ENCODE peak calls at places on chromosomes 12 and 14, in six cellular contexts. One of them, this sample, is unnamed.
A peak's percentile ranks its signal among the peaks of the same experiment; 100 is the strongest.

GRCh38 chr12:97642906-97643305 is 180.3 kb downstream of the RMST start:
- DNase-seq in endothelial cell of umbilical vein: no peak
- DNase-seq in K562: no peak
- DNase-seq in HepG2: no peak
- DNase-seq in GM12878: no peak
- DNase-seq in A549: no peak
- DNase-seq in this sample: no peak

GRCh38 chr12:127881371-127882140 is 385.4 kb upstream of the TMEM132C start:
- DNase-seq in endothelial cell of umbilical vein: no peak
- DNase-seq in HepG2: no peak
- DNase-seq in GM12878: no peak
- DNase-seq in K562: no peak
- DNase-seq in A549: no peak
- DNase-seq in this sample: no peak

GRCh38 chr12:18982226-18982949 is 147.1 kb upstream of the PLEKHA5 start:
- DNase-seq in K562: no peak
- DNase-seq in HepG2: no peak
- DNase-seq in GM12878: no peak
- DNase-seq in A549: no peak
- DNase-seq in endothelial cell of umbilical vein: no peak
- DNase-seq in this sample: no peak

GRCh38 chr12:49873361-49873934 is 30.3 kb downstream of the FAIM2 start:
- DNase-seq in endothelial cell of umbilical vein: no peak
- DNase-seq in HepG2: no peak
- DNase-seq in GM12878: no peak
- DNase-seq in A549: no peak
- DNase-seq in K562: no peak
- DNase-seq in this sample: no peak

GRCh38 chr12:2775431-2775830 is 19.3 kb upstream of the FKBP4 start:
- DNase-seq in A549: no peak
- DNase-seq in K562: no peak
- DNase-seq in GM12878: no peak
- DNase-seq in HepG2: no peak
- DNase-seq in endothelial cell of umbilical vein: no peak
- DNase-seq in this sample: no peak

GRCh38 chr12:89574736-89575208 is 48.9 kb upstream of the POC1B start:
- DNase-seq in GM12878: no peak
- DNase-seq in K562: peak; percentile 31
- DNase-seq in endothelial cell of umbilical vein: peak; percentile 72
- DNase-seq in HepG2: peak; percentile 2
- DNase-seq in A549: no peak
- DNase-seq in this sample: peak; percentile 88

GRCh38 chr12:65756956-65757511 is 67.2 kb upstream of the HMGA2 start:
- DNase-seq in endothelial cell of umbilical vein: no peak
- DNase-seq in HepG2: no peak
- DNase-seq in GM12878: peak; percentile 87
- DNase-seq in A549: no peak
- DNase-seq in K562: no peak
- DNase-seq in this sample: no peak

GRCh38 chr14:49946320-49947141 is 53.6 kb downstream of the ARF6 start:
- DNase-seq in HepG2: peak; percentile 32
- DNase-seq in endothelial cell of umbilical vein: peak; percentile 86
- DNase-seq in K562: peak; percentile 17
- DNase-seq in A549: peak; percentile 76
- DNase-seq in GM12878: no peak
- DNase-seq in this sample: no peak

GRCh38 chr12:58502236-58502635 is 418.1 kb downstream of the LRIG3 start:
- DNase-seq in A549: no peak
- DNase-seq in HepG2: no peak
- DNase-seq in endothelial cell of umbilical vein: peak; percentile 38
- DNase-seq in GM12878: no peak
- DNase-seq in K562: no peak
- DNase-seq in this sample: no peak

GRCh38 chr12:84348582-84348981 is 564.0 kb downstream of the SLC6A15 start:
- DNase-seq in endothelial cell of umbilical vein: no peak
- DNase-seq in GM12878: no peak
- DNase-seq in HepG2: no peak
- DNase-seq in K562: no peak
- DNase-seq in A549: no peak
- DNase-seq in this sample: no peak

GRCh38 chr12:88996389-88996788 is 355.9 kb downstream of the DUSP6 start:
- DNase-seq in HepG2: no peak
- DNase-seq in GM12878: no peak
- DNase-seq in endothelial cell of umbilical vein: peak; percentile 58
- DNase-seq in A549: no peak
- DNase-seq in K562: no peak
- DNase-seq in this sample: no peak

GRCh38 chr12:122021822-122022392 is at the start of gene BCL7A:
- DNase-seq in HepG2: peak; percentile 15
- DNase-seq in GM12878: no peak
- DNase-seq in K562: peak; percentile 87
- DNase-seq in A549: peak; percentile 47
- DNase-seq in endothelial cell of umbilical vein: peak; percentile 72
- DNase-seq in this sample: peak; percentile 63

GRCh38 chr12:121060149-121061001 is 21.3 kb upstream of the OASL start:
- DNase-seq in A549: peak; percentile 38
- DNase-seq in GM12878: peak; percentile 56
- DNase-seq in endothelial cell of umbilical vein: peak; percentile 78
- DNase-seq in HepG2: peak; percentile 63
- DNase-seq in K562: peak; percentile 42
- DNase-seq in this sample: peak; percentile 83

GRCh38 chr14:56579345-56580316 is at the start of gene TMEM260:
- DNase-seq in endothelial cell of umbilical vein: peak; percentile 91
- DNase-seq in GM12878: peak; percentile 73
- DNase-seq in HepG2: peak; percentile 81
- DNase-seq in A549: peak; percentile 84
- DNase-seq in K562: peak; percentile 81
- DNase-seq in this sample: peak; percentile 85

GRCh38 chr12:76085159-76085868 is 829 bp upstream of the NAP1L1 start:
- DNase-seq in HepG2: no peak
- DNase-seq in endothelial cell of umbilical vein: peak; percentile 67
- DNase-seq in A549: no peak
- DNase-seq in GM12878: no peak
- DNase-seq in K562: no peak
- DNase-seq in this sample: peak; percentile 26

GRCh38 chr14:101780390-101780789 is 18.9 kb downstream of the PPP2R5C start:
- DNase-seq in A549: no peak
- DNase-seq in endothelial cell of umbilical vein: no peak
- DNase-seq in HepG2: no peak
- DNase-seq in K562: no peak
- DNase-seq in GM12878: no peak
- DNase-seq in this sample: no peak

GRCh38 chr14:79639638-79640037 is 571.7 kb downstream of the DIO2 start:
- DNase-seq in endothelial cell of umbilical vein: no peak
- DNase-seq in HepG2: no peak
- DNase-seq in A549: no peak
- DNase-seq in GM12878: no peak
- DNase-seq in K562: no peak
- DNase-seq in this sample: no peak

GRCh38 chr14:58919262-58919661 is 269.2 kb upstream of the DAAM1 start:
- DNase-seq in K562: no peak
- DNase-seq in GM12878: peak; percentile 26
- DNase-seq in HepG2: no peak
- DNase-seq in A549: no peak
- DNase-seq in endothelial cell of umbilical vein: no peak
- DNase-seq in this sample: no peak

GRCh38 chr12:98701166-98701565 is 56.1 kb downstream of the APAF1 start:
- DNase-seq in HepG2: no peak
- DNase-seq in GM12878: no peak
- DNase-seq in A549: no peak
- DNase-seq in endothelial cell of umbilical vein: no peak
- DNase-seq in K562: no peak
- DNase-seq in this sample: no peak

GRCh38 chr12:46661161-46661845 is 164.5 kb downstream of the SLC38A4 start:
- DNase-seq in GM12878: peak; percentile 48
- DNase-seq in K562: no peak
- DNase-seq in A549: peak; percentile 47
- DNase-seq in endothelial cell of umbilical vein: peak; percentile 94
- DNase-seq in HepG2: peak; percentile 77
- DNase-seq in this sample: peak; percentile 89

GRCh38 chr12:67420506-67420905 is 151.3 kb downstream of the CAND1 start:
- DNase-seq in K562: no peak
- DNase-seq in HepG2: no peak
- DNase-seq in A549: no peak
- DNase-seq in GM12878: no peak
- DNase-seq in endothelial cell of umbilical vein: no peak
- DNase-seq in this sample: no peak

GRCh38 chr14:89625208-89625987 is 208.4 kb upstream of the FOXN3 start:
- DNase-seq in K562: no peak
- DNase-seq in endothelial cell of umbilical vein: no peak
- DNase-seq in GM12878: no peak
- DNase-seq in A549: no peak
- DNase-seq in HepG2: no peak
- DNase-seq in this sample: no peak

GRCh38 chr12:53213348-53213747 is 6.3 kb upstream of the ITGB7 start:
- DNase-seq in GM12878: no peak
- DNase-seq in K562: peak; percentile 81
- DNase-seq in A549: peak; percentile 91
- DNase-seq in endothelial cell of umbilical vein: peak; percentile 69
- DNase-seq in HepG2: peak; percentile 59
- DNase-seq in this sample: peak; percentile 89

GRCh38 chr14:98234208-98234607 is 1037.8 kb downstream of the BCL11B start:
- DNase-seq in endothelial cell of umbilical vein: no peak
- DNase-seq in HepG2: no peak
- DNase-seq in GM12878: no peak
- DNase-seq in K562: no peak
- DNase-seq in A549: no peak
- DNase-seq in this sample: no peak

GRCh38 chr14:64772394-64772950 is 68.2 kb downstream of the PLEKHG3 start:
- DNase-seq in GM12878: no peak
- DNase-seq in HepG2: peak; percentile 19
- DNase-seq in endothelial cell of umbilical vein: no peak
- DNase-seq in K562: no peak
- DNase-seq in A549: no peak
- DNase-seq in this sample: no peak

DNA sequence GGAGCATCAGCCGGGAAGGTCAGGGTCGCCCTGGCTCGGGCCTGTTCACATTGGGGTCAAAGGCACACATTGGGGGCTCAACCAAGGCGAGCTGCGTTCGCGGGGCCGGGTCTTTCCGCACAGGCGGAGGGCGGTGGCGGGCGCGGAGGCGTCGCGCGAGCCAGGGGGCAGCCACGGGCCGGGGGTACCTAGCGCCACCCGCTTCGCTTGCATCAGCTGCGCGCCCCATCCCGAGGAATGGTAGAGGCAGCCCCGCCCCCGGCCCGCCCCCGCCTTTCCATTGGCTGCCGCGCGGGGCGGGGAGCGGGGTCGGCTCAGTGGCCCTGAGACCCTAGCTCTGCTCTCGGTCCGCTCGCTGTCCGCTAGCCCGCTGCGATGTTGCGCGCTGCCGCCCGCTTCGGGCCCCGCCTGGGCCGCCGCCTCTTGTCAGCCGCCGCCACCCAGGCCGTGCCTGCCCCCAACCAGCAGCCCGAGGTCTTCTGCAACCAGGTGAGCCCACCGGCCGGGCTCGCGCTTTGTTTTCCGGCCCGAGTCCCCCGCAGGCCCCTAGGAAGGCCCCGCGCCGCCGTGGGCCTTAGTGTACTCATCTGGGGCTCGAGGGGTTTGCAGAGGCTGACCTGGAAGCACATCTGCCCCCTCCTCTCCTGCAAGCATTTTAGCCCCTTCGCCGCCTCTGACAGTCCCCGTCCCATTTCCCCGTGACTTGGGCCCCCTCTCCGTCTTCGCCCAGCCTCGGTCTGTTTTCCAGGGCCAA is at the start of gene ALDH2:
- DNase-seq in GM12878: no peak
- DNase-seq in K562: peak; percentile 99
- DNase-seq in endothelial cell of umbilical vein: peak; percentile 77
- DNase-seq in A549: peak; percentile 85
- DNase-seq in HepG2: peak; percentile 72
- DNase-seq in this sample: peak; percentile 89
- TF ChIP-seq MYC in GM12878: no peak
- TF ChIP-seq MYC in K562: peak; percentile 79
- TF ChIP-seq MYC in endothelial cell of umbilical vein: no peak
- TF ChIP-seq MYC in A549: peak; percentile 32
- TF ChIP-seq MYC in HepG2: peak; percentile 55
- TF ChIP-seq MYC in this sample: no peak

DNA sequence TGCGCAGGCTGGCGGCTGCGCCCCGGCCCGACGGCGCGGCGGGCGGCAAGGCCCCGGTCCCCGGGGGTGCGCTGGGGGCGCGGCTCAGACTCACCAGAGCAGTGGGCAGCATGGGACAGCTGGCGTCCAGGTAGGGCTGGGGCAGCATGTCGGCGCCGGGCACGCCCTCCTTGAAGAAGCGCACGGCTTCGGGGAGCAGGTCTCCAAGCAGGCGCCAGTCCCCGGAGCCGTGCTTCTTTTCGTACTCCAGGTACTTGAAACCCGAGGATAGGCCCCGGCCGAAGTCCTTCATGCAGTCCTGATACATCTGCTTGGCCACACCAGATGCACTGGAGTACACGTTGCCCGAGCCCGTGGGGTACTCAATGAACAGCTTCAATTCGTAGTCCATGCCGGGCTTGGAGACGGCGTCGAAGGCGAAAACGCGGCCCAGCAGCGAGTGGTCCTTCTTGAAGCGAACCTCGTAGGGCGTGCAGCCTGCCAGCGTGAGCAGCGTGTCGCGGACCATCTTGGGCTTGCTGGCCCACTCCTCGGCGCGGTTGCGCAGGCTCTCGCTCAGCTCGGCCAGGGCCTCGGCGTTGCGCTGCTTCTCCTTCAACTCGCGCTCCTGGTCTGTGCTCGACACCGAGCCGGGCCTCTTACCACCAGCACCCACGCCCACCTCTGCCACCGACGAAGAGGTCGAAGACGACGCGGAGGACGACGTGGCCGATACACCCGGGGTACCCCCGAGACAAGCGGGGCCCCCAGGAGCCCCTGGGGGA is 2.2 kb downstream of the IRF2BPL start:
- DNase-seq in K562: no peak
- DNase-seq in GM12878: no peak
- DNase-seq in A549: no peak
- DNase-seq in HepG2: no peak
- DNase-seq in endothelial cell of umbilical vein: peak; percentile 61
- DNase-seq in this sample: no peak
- TF ChIP-seq MYC in K562: no peak
- TF ChIP-seq MYC in GM12878: no peak
- TF ChIP-seq MYC in A549: no peak
- TF ChIP-seq MYC in HepG2: peak; percentile 25
- TF ChIP-seq MYC in endothelial cell of umbilical vein: no peak
- TF ChIP-seq MYC in this sample: no peak

GRCh38 chr12:114403690-114404450 is 2.1 kb downstream of the TBX5 start:
- DNase-seq in A549: no peak
- DNase-seq in K562: no peak
- DNase-seq in HepG2: no peak
- DNase-seq in endothelial cell of umbilical vein: no peak
- DNase-seq in GM12878: no peak
- DNase-seq in this sample: no peak
- TF ChIP-seq MYC in A549: no peak
- TF ChIP-seq MYC in K562: no peak
- TF ChIP-seq MYC in HepG2: no peak
- TF ChIP-seq MYC in endothelial cell of umbilical vein: no peak
- TF ChIP-seq MYC in GM12878: no peak
- TF ChIP-seq MYC in this sample: no peak

DNA sequence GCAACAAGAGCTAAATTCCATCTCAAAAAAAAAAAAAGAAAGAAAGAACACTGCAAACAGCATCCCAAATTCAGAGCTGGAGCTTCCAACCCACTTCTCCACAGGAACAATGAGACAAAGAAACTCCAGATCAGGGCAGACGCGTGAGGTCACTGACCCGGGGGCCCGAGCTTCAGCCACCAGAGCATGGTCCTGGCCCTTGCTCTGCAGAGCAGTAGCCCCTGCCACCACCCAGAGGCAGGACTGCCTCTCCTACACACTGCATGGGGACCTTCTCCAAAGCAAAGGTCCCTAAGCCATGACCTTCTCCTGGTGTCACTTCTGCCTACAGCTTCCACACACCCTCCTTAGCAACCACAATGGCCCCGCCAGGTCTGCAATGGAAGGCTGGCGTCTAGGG is 53.1 kb downstream of the CCNK start:
- DNase-seq in A549: no peak
- DNase-seq in GM12878: no peak
- DNase-seq in K562: no peak
- DNase-seq in HepG2: no peak
- DNase-seq in endothelial cell of umbilical vein: no peak
- DNase-seq in this sample: no peak
- TF ChIP-seq MYC in A549: no peak
- TF ChIP-seq MYC in GM12878: no peak
- TF ChIP-seq MYC in K562: no peak
- TF ChIP-seq MYC in HepG2: no peak
- TF ChIP-seq MYC in endothelial cell of umbilical vein: no peak
- TF ChIP-seq MYC in this sample: no peak